ENCODE peak calls at places on chromosome 1, in nine cellular contexts. L is stimulated activated CD4-positive, alpha-beta T cell treated with anti-CD3 and anti-CD28 coated beads, Interleukin-1b, Interleukin-23, amount 100 ng/mL, for 4 hours; T is T follicular helper cell; Z is GM13977; D is right cardiac atrium; Q is effector CD8-positive, alpha-beta T cell; U is caudate nucleus; B is NB4; I is SHP77. A is an unnamed sample.

GRCh38 chr1:16267690-16268180 is 30.8 kb upstream of the CPLANE2 start:
- DNase-seq in L (no peak), T (no peak), Z (no peak), D (no peak), Q (no peak), U (no peak), B (no peak), I (no peak), A (no peak)

GRCh38 chr1:115278241-115278640 is 59.8 kb downstream of the NGF start:
- DNase-seq in L (no peak), T (no peak), Z (no peak), D (no peak), Q (no peak), U (no peak), B (no peak), I (no peak), A (no peak)

GRCh38 chr1:110509655-110510054 is 9.3 kb downstream of the KCNA10 start:
- DNase-seq in L (no peak), T (no peak), Z (no peak), D (no peak), Q (no peak), U (no peak), B (no peak), I (no peak), A (no peak)

GRCh38 chr1:77220687-77221463 is 1.6 kb upstream of the PIGK start:
- DNase-seq in L (no peak), T (no peak), Z (no peak), D (no peak), Q (no peak), U (no peak), B (peak; percentile 32), I (no peak), A (no peak)

GRCh38 chr1:93991269-93991668 is 82.0 kb upstream of the GCLM start:
- DNase-seq in L (no peak), T (no peak), Z (no peak), D (no peak), Q (no peak), U (no peak), B (no peak), I (no peak), A (no peak)

GRCh38 chr1:162091681-162092524 is 22.4 kb downstream of the NOS1AP start:
- DNase-seq in L (no peak), T (no peak), Z (no peak), D (no peak), Q (no peak), U (no peak), B (no peak), I (no peak), A (no peak)

GRCh38 chr1:200488375-200489165 is 78.7 kb upstream of the ZNF281 start:
- DNase-seq in L (peak; percentile 20), T (peak; percentile 24), Z (peak; percentile 56), D (no peak), Q (peak; percentile 11), U (no peak), B (peak; percentile 67), I (peak; percentile 61), A (no peak)

GRCh38 chr1:229199892-229200291 is 71.0 kb upstream of the RAB4A start:
- DNase-seq in L (no peak), T (no peak), Z (no peak), D (peak; percentile 32), Q (no peak), U (no peak), B (peak; percentile 76), I (no peak), A (no peak)

GRCh38 chr1:38559180-38559874 is 300.2 kb downstream of the RRAGC start:
- DNase-seq in L (peak; percentile 52), T (peak; percentile 69), Z (peak; percentile 75), D (no peak), Q (peak; percentile 52), U (no peak), B (peak; percentile 41), I (no peak), A (peak; percentile 70)

GRCh38 chr1:234885601-234886000 is 243.0 kb downstream of the TOMM20 start:
- DNase-seq in L (no peak), T (no peak), Z (no peak), D (peak; percentile 34), Q (no peak), U (no peak), B (no peak), I (no peak), A (no peak)

GRCh38 chr1:10207810-10208209 is 2.6 kb upstream of the KIF1B start:
- DNase-seq in L (no peak), T (no peak), Z (no peak), D (no peak), Q (no peak), U (no peak), B (no peak), I (no peak), A (no peak)

GRCh38 chr1:1157033-1157365 is 16.7 kb upstream of the TTLL10 start:
- DNase-seq in L (no peak), T (no peak), Z (no peak), D (no peak), Q (no peak), U (no peak), B (no peak), I (no peak), A (no peak)

GRCh38 chr1:6625579-6626149 is 996 bp downstream of the THAP3 start:
- DNase-seq in L (no peak), T (no peak), Z (no peak), D (no peak), Q (no peak), U (no peak), B (peak; percentile 25), I (no peak), A (no peak)

GRCh38 chr1:31760901-31761470 is 3.2 kb downstream of the ADGRB2 start:
- DNase-seq in L (peak; percentile 58), T (peak; percentile 66), Z (peak; percentile 89), D (peak; percentile 77), Q (peak; percentile 48), U (no peak), B (peak; percentile 81), I (peak; percentile 69), A (peak; percentile 47)

GRCh38 chr1:162612606-162613400 is 19.5 kb upstream of the DDR2 start:
- DNase-seq in L (no peak), T (no peak), Z (no peak), D (peak; percentile 63), Q (no peak), U (no peak), B (peak; percentile 1), I (no peak), A (no peak)

GRCh38 chr1:35564037-35564883 is 6.7 kb downstream of the NCDN start:
- DNase-seq in L (peak; percentile 73), T (peak; percentile 67), Z (peak; percentile 91), D (peak; percentile 76), Q (peak; percentile 72), U (no peak), B (peak; percentile 84), I (peak; percentile 63), A (peak; percentile 76)

GRCh38 chr1:111920221-111921024 is 69.0 kb downstream of the KCND3 start:
- DNase-seq in L (no peak), T (no peak), Z (no peak), D (no peak), Q (no peak), U (no peak), B (no peak), I (peak; percentile 71), A (no peak)

GRCh38 chr1:7366955-7367665 is 404.0 kb upstream of the VAMP3 start:
- DNase-seq in L (no peak), T (no peak), Z (no peak), D (no peak), Q (no peak), U (no peak), B (no peak), I (peak; percentile 86), A (no peak)

GRCh38 chr1:243917177-243917862 is 67.3 kb upstream of the AKT3 start:
- DNase-seq in L (peak; percentile 12), T (no peak), Z (peak; percentile 43), D (peak; percentile 40), Q (no peak), U (no peak), B (peak; percentile 44), I (no peak), A (no peak)

GRCh38 chr1:60612790-60613189 is 469.6 kb upstream of the NFIA start:
- DNase-seq in L (no peak), T (no peak), Z (no peak), D (no peak), Q (no peak), U (no peak), B (no peak), I (no peak), A (no peak)

GRCh38 chr1:182092336-182092735 is 30.8 kb upstream of the ZNF648 start:
- DNase-seq in L (no peak), T (no peak), Z (no peak), D (no peak), Q (no peak), U (no peak), B (no peak), I (no peak), A (no peak)